ENCODE peak calls at places on chromosomes 6 and 20, in four cellular contexts. One of them, this sample, is unnamed.

GRCh38 chr6:1767481-1768246 is 157.9 kb downstream of the FOXC1 start:
- DNase-seq in SK-N-SH: peak
- DNase-seq in GM12878: no peak
- DNase-seq in K562: no peak
- DNase-seq in this sample: no peak

GRCh38 chr20:3092611-3093379 is 8.3 kb upstream of the AVP start:
- DNase-seq in K562: no peak
- DNase-seq in SK-N-SH: peak
- DNase-seq in GM12878: no peak
- DNase-seq in this sample: peak

GRCh38 chr6:109978174-109979032 is at the start of gene GPR6:
- DNase-seq in K562: peak
- DNase-seq in SK-N-SH: peak
- DNase-seq in GM12878: no peak
- DNase-seq in this sample: peak

GRCh38 chr6:7262746-7263335 is 50.2 kb downstream of the SSR1 start:
- DNase-seq in K562: no peak
- DNase-seq in GM12878: no peak
- DNase-seq in SK-N-SH: no peak
- DNase-seq in this sample: no peak

GRCh38 chr6:142756215-142756630 is 188.8 kb downstream of the HIVEP2 start:
- DNase-seq in SK-N-SH: no peak
- DNase-seq in K562: no peak
- DNase-seq in GM12878: no peak
- DNase-seq in this sample: no peak

GRCh38 chr6:142542704-142543233 is 241.0 kb downstream of the ADGRG6 start:
- DNase-seq in K562: peak
- DNase-seq in SK-N-SH: no peak
- DNase-seq in GM12878: no peak
- DNase-seq in this sample: no peak

GRCh38 chr6:105322499-105323231 is 80.2 kb downstream of the PREP start:
- DNase-seq in GM12878: no peak
- DNase-seq in K562: no peak
- DNase-seq in SK-N-SH: no peak
- DNase-seq in this sample: no peak

GRCh38 chr6:108080010-108080780 is 5.7 kb upstream of the OSTM1 start:
- DNase-seq in GM12878: no peak
- DNase-seq in SK-N-SH: no peak
- DNase-seq in K562: no peak
- DNase-seq in this sample: peak

GRCh38 chr6:49513153-49513989 is 13.6 kb downstream of the GLYATL3 start:
- DNase-seq in GM12878: no peak
- DNase-seq in SK-N-SH: no peak
- DNase-seq in K562: no peak
- DNase-seq in this sample: no peak

GRCh38 chr6:6784514-6785162 is 196.1 kb downstream of the LY86 start:
- DNase-seq in K562: no peak
- DNase-seq in SK-N-SH: no peak
- DNase-seq in GM12878: no peak
- DNase-seq in this sample: no peak

GRCh38 chr6:143806282-143807102 is 36.6 kb upstream of the LTV1 start:
- DNase-seq in GM12878: no peak
- DNase-seq in K562: peak
- DNase-seq in SK-N-SH: no peak
- DNase-seq in this sample: no peak

GRCh38 chr20:22762576-22763256 is 178.3 kb upstream of the FOXA2 start:
- DNase-seq in SK-N-SH: no peak
- DNase-seq in K562: no peak
- DNase-seq in GM12878: no peak
- DNase-seq in this sample: no peak
- TF ChIP-seq USF1 in SK-N-SH: no peak
- TF ChIP-seq USF1 in K562: no peak
- TF ChIP-seq USF1 in GM12878: no peak
- TF ChIP-seq USF1 in this sample: no peak

DNA sequence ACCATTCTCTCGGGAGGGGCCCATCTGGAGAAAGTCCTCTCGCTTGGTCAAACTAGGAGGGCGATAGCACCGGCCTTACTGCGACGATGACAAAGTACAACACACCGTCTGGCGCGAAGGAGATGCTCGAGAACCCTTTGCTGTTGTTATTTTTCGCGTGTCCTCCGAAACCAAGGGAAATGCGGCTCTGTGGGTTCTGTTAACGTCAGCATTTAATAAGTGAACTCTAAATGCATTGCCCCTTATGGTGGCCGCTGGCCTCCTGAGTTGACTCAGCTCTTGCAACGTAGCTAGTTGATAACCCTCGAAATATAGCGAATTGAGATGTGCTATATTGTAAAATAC is 577 bp upstream of the SCAND1 start:
- DNase-seq in K562: no peak
- DNase-seq in SK-N-SH: no peak
- DNase-seq in GM12878: no peak
- DNase-seq in this sample: no peak
- TF ChIP-seq USF1 in K562: no peak
- TF ChIP-seq USF1 in SK-N-SH: no peak
- TF ChIP-seq USF1 in GM12878: no peak
- TF ChIP-seq USF1 in this sample: no peak

DNA sequence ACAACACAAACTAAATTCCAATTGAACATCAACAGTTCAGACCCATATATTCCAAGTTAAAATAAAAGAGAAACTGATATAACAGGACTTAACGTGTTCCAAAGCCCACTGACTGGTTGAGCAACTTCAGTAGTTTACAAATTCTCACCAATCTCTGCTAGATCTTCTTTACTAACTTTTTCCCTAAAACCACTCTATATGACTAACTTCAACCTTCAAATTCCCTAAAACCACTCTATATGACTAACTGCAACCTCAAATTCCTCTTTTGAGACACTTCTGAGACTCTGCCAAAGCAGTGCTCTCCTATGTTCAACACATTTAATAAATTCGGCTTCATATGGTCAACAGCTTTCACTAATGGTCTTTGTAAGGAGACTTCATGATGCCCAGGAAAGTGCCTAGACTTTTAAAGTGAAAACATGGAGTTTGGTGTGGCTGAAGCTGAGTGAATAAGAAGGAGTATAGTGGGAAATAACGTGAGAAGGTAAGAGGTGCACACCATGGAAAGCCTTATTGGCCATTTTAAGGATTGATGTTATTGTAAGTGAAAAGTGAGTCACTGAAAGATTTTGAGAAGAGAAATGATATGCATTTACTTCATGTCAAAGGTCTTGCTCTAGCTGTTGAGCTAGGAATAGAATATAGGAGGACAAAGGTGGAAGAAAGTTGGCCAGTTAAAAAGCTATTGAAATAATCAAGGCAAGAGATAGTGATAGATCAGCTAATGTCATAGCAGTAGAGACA is 134.0 kb upstream of the HCRTR2 start:
- DNase-seq in K562: no peak
- DNase-seq in SK-N-SH: no peak
- DNase-seq in GM12878: no peak
- DNase-seq in this sample: no peak
- TF ChIP-seq USF1 in K562: no peak
- TF ChIP-seq USF1 in SK-N-SH: no peak
- TF ChIP-seq USF1 in GM12878: no peak
- TF ChIP-seq USF1 in this sample: no peak

GRCh38 chr20:61577065-61577464 is 325.0 kb downstream of the CDH4 start:
- DNase-seq in SK-N-SH: no peak
- DNase-seq in K562: no peak
- DNase-seq in GM12878: no peak
- DNase-seq in this sample: no peak

GRCh38 chr20:61573415-61574305 is 321.6 kb downstream of the CDH4 start:
- DNase-seq in GM12878: no peak
- DNase-seq in K562: no peak
- DNase-seq in SK-N-SH: peak
- DNase-seq in this sample: no peak

GRCh38 chr20:61575151-61575937 is 323.3 kb downstream of the CDH4 start:
- DNase-seq in GM12878: no peak
- DNase-seq in K562: no peak
- DNase-seq in SK-N-SH: no peak
- DNase-seq in this sample: no peak

GRCh38 chr20:61579908-61580307 is 327.8 kb downstream of the CDH4 start:
- DNase-seq in SK-N-SH: no peak
- DNase-seq in K562: no peak
- DNase-seq in GM12878: no peak
- DNase-seq in this sample: no peak

GRCh38 chr20:61576372-61576771 is 324.3 kb downstream of the CDH4 start:
- DNase-seq in K562: no peak
- DNase-seq in GM12878: no peak
- DNase-seq in SK-N-SH: no peak
- DNase-seq in this sample: no peak
- TF ChIP-seq USF1 in K562: no peak
- TF ChIP-seq USF1 in GM12878: no peak
- TF ChIP-seq USF1 in SK-N-SH: no peak
- TF ChIP-seq USF1 in this sample: no peak

DNA sequence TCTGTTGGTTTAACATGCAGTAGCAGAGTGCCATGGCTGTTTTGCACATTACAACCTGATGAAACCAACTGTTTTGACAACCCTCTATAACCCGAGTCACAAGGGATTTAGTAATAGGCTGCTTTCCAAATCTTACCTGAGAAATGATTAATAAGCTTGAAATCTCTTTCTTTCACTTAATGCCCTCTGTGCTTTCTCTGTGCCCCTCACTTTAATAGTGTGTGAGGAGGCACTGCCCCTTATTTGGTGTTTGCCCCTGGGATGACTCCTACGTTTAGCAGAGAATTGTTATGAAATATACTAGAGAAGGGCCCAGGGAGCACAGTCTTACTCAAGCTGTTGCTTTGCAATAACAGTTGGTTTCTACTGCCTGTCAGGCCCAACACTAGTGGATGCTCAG is 31.0 kb upstream of the PTCHD4 start:
- DNase-seq in K562: no peak
- DNase-seq in GM12878: no peak
- DNase-seq in SK-N-SH: no peak
- DNase-seq in this sample: no peak
- TF ChIP-seq USF1 in K562: no peak
- TF ChIP-seq USF1 in GM12878: no peak
- TF ChIP-seq USF1 in SK-N-SH: no peak
- TF ChIP-seq USF1 in this sample: no peak